ENCODE peak calls at places on chromosomes 4 and X, in four cellular contexts. M is GM12878, Z is K562, E is HepG2. F is an unnamed sample.

GRCh38 chr4:89617256-89617655 is 219.7 kb downstream of the SNCA start:
- DNase-seq in M (no peak), E (no peak), Z (no peak), F (no peak)

GRCh38 chr4:137367608-137368007 is 164.7 kb downstream of the PCDH18 start:
- DNase-seq in Z (no peak), E (no peak), M (no peak), F (no peak)

GRCh38 chr4:153137168-153137567 is 67.1 kb upstream of the TRIM2 start:
- DNase-seq in Z (peak), M (no peak), E (no peak), F (no peak)

GRCh38 chrX:15451913-15452312 is 41.2 kb downstream of the PIR start:
- DNase-seq in E (no peak), Z (no peak), M (no peak), F (no peak)

GRCh38 chrX:78650906-78651437 is 8.2 kb downstream of the RTL3 start:
- DNase-seq in M (peak), Z (no peak), E (no peak), F (no peak)

GRCh38 chr4:1008840-1009646 is 2.4 kb upstream of the FGFRL1 start:
- DNase-seq in Z (no peak), E (no peak), M (no peak), F (peak)

GRCh38 chr4:20362148-20362547 is 110.4 kb downstream of the SLIT2 start:
- DNase-seq in E (no peak), M (no peak), Z (no peak), F (no peak)

GRCh38 chrX:119249836-119250340 is 13.8 kb downstream of the PGRMC1 start:
- DNase-seq in M (no peak), Z (no peak), E (no peak), F (no peak)

GRCh38 chr4:10273030-10273429 is 156.4 kb upstream of the WDR1 start:
- DNase-seq in E (no peak), M (no peak), Z (no peak), F (no peak)

GRCh38 chrX:11341274-11342256 is 48.4 kb downstream of the AMELX start:
- DNase-seq in E (no peak), M (peak), Z (peak), F (no peak)

GRCh38 chrX:14344172-14344940 is 185.0 kb upstream of the GLRA2 start:
- DNase-seq in Z (peak), E (no peak), M (no peak), F (no peak)

GRCh38 chr4:86644892-86645291 is 50.8 kb downstream of the PTPN13 start:
- DNase-seq in M (no peak), Z (no peak), E (no peak), F (no peak)

GRCh38 chrX:101108293-101108692 is 10.3 kb downstream of the CENPI start:
- DNase-seq in M (no peak), E (no peak), Z (no peak), F (no peak)

GRCh38 chr4:45621926-45622325 is 501.9 kb downstream of the GABRG1 start:
- DNase-seq in M (no peak), E (no peak), Z (no peak), F (no peak)

GRCh38 chr4:21710212-21710843 is 238.2 kb downstream of the KCNIP4 start:
- DNase-seq in M (no peak), Z (no peak), E (no peak), F (no peak)

GRCh38 chrX:38817004-38817703 is 15.9 kb downstream of the MID1IP1 start:
- DNase-seq in M (no peak), E (no peak), Z (peak), F (peak)

GRCh38 chr4:140609548-140610425 is 41.0 kb upstream of the UCP1 start:
- DNase-seq in M (peak), E (peak), Z (peak), F (no peak)

GRCh38 chr4:53507671-53508286 is 83.5 kb downstream of the LNX1 start:
- DNase-seq in Z (peak), E (peak), M (no peak), F (no peak)

GRCh38 chr4:149999485-150000074 is 78.7 kb upstream of the DCLK2 start:
- DNase-seq in E (peak), Z (peak), M (no peak), F (no peak)

GRCh38 chrX:68883800-68884199 is 55.0 kb downstream of the EFNB1 start:
- DNase-seq in Z (no peak), M (no peak), E (no peak), F (no peak)

GRCh38 chrX:10794203-10794630 is 173.8 kb upstream of the MID1 start:
- DNase-seq in E (no peak), M (no peak), Z (no peak), F (no peak)

GRCh38 chr4:133920236-133920635 is 281.4 kb downstream of the PABPC4L start:
- DNase-seq in M (no peak), E (no peak), Z (no peak), F (no peak)

GRCh38 chr4:26780524-26780923 is 80.1 kb upstream of the STIM2 start:
- DNase-seq in Z (no peak), M (no peak), E (no peak), F (no peak)

GRCh38 chr4:96766359-96766758 is 926.5 kb downstream of the PDHA2 start:
- DNase-seq in M (no peak), E (no peak), Z (no peak), F (no peak)

GRCh38 chrX:69222103-69223090 is 57.1 kb upstream of the PJA1 start:
- DNase-seq in E (peak), M (no peak), Z (peak), F (peak)

GRCh38 chrX:123920065-123920785 is 41.3 kb upstream of the STAG2 start:
- DNase-seq in M (no peak), E (no peak), Z (no peak), F (no peak)

GRCh38 chr4:6647582-6648230 is 7.2 kb downstream of the MRFAP1 start:
- DNase-seq in M (no peak), Z (no peak), E (peak), F (no peak)

GRCh38 chr4:121873604-121874003 is 3.3 kb upstream of the BBS7 start:
- DNase-seq in Z (peak), E (no peak), M (peak), F (no peak)

GRCh38 chr4:129239088-129239487 is 143.1 kb downstream of the C4orf33 start:
- DNase-seq in E (no peak), Z (no peak), M (no peak), F (no peak)

GRCh38 chrX:38806875-38807601 is 5.8 kb downstream of the MID1IP1 start:
- DNase-seq in M (no peak), E (peak), Z (peak), F (no peak)

GRCh38 chr4:146317783-146318182 is 103.4 kb downstream of the REELD1 start:
- DNase-seq in E (no peak), Z (no peak), M (no peak), F (no peak)

GRCh38 chr4:37865450-37865849 is 25.4 kb upstream of the TBC1D1 start:
- DNase-seq in Z (no peak), M (no peak), E (no peak), F (no peak)

GRCh38 chrX:103629295-103630170 is 758 bp downstream of the TCEAL1 start:
- DNase-seq in Z (peak), E (peak), M (no peak), F (peak)

GRCh38 chrX:29665532-29665931 is 549.8 kb upstream of the MAGEB2 start:
- DNase-seq in E (no peak), M (no peak), Z (no peak), F (no peak)

GRCh38 chrX:40694833-40695232 is 40.5 kb downstream of the MED14 start:
- DNase-seq in Z (no peak), M (no peak), E (no peak), F (no peak)

GRCh38 chrX:84339507-84340364 is 151.7 kb upstream of the RPS6KA6 start:
- DNase-seq in E (peak), Z (peak), M (no peak), F (no peak)

GRCh38 chr4:169898095-169898494 is 128.1 kb downstream of the MFAP3L start:
- DNase-seq in Z (no peak), M (no peak), E (no peak), F (no peak)

GRCh38 chr4:35939746-35940145 is 304.6 kb downstream of the ARAP2 start:
- DNase-seq in E (no peak), Z (no peak), M (no peak), F (no peak)

GRCh38 chrX:72349190-72349589 is 43.5 kb upstream of the CITED1 start:
- DNase-seq in Z (peak), M (peak), E (no peak), F (no peak)

GRCh38 chrX:72351606-72352338 is 46.1 kb upstream of the CITED1 start:
- DNase-seq in Z (no peak), E (no peak), M (no peak), F (no peak)

GRCh38 chrX:72348247-72348979 is 42.7 kb upstream of the CITED1 start:
- DNase-seq in E (no peak), M (no peak), Z (peak), F (no peak)

GRCh38 chrX:72346306-72346949 is 40.7 kb upstream of the CITED1 start:
- DNase-seq in E (no peak), M (no peak), Z (no peak), F (peak)

DNA sequence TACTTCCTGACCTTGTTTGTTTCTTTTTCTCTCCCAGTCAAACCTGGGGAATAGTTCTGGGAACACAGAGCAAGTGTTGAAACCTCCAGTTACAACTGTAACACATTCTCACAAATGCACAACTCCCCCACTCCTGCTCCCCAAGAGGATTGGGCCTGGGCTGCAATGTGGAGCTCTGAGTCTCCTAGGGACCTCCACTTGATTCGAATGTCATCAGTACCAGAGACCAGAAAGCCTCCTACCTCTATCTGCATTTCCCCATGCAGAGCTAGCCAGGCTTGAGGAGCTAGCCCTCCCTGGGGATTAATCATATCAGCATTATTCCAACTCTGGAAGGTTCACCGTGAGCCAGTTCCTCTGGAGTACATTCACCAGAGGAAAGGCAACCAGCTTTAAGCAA is 41.7 kb upstream of the CITED1 start:
- DNase-seq in M (no peak), E (no peak), Z (no peak), F (no peak)
- TF ChIP-seq TCF7 in M (no peak), E (no peak), Z (no peak), F (no peak)

DNA sequence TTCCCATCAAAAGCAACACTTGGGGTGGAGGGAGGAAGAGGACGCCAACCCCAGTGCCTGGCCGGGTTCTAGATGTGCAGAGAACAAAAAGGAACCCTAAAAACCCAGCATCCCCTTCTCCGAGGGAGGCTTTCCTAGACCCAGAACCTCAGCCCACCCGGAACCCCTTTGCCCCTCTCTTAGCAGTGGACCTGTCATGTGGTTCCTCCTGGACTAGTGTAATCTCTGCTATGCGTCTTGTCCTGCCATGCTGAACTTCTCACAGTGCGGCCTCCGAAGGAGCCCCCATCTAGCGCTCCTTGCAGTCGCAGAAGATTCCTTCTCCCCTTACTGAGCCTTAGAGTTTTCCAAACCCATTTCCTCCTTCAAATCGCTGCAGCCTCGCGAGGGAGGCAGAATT is 1.1 kb upstream of the PRRG3 start:
- DNase-seq in E (no peak), M (no peak), Z (no peak), F (no peak)
- TF ChIP-seq SP1 in E (no peak), M (no peak), Z (no peak), F (no peak)

DNA sequence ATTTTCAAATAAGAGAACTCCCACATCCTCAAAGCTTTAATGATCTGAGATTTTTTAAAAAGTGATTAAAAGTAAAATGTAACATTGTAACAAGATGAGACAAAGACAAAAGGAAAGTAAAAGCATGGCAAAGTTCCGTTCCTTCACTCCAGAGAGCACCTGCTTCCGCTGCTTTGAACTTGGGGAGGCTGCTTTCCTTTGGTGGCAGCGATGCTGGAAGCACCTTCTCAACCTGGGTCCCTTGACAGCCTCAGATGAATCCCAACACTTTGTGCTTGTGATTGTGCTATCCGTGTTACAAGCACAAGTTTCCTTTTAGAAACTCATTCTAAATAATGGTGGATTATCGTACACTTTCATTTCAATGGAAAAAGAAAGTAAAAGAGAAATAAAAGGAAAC is 59.7 kb downstream of the HADH start:
- DNase-seq in E (no peak), Z (no peak), M (no peak), F (no peak)
- TF ChIP-seq TCF7 in E (no peak), Z (no peak), M (no peak), F (no peak)

DNA sequence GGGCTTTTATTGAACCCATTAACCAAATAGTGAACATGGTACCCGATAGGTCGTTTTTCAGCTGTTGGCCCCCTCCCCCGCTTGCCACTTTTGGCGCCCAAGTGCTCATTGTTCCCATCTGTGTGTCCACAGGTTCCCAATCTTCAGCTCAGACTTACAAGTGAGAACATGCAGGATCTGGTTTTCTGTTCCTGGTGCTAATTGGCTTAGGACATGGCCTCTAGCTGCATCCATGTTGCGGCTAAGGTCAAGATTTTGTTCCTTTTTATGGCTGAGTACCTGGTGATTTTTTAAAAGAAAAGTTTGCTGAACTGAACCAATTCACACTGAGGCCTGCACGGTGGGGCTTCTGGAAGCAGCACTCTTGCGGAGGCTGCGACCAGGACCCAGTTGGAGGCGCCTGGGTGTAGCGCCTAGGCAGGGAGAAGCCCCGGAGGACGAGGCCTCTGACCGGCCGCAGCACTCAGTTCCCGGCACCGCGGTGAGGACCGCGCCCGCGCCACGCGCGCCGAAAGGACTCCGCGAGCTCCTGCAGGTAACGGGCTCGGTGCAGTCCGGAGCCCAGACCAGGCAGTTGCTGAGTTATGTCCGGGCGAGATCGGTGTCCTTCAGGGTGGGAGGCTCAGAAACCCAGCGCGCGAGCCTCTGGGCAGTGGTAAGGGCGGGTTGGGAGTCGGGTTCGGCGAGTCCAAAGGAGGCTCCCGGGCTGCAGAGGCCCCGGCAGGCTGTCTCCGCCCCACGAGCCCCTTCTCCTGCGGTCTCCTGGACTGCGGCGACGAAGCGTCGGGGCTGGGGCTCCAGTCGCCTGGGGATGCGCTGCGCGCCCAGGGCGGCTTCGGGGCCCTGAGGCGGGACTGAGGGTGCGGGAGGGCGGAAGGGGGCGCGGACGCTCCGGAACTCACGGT is 15.8 kb upstream of the SLC25A4 start:
- DNase-seq in Z (no peak), M (no peak), E (no peak), F (peak)
- TF ChIP-seq SP1 in Z (no peak), M (no peak), E (no peak), F (no peak)

GRCh38 chr4:162323919-162324318 is 160.1 kb upstream of the FSTL5 start:
- DNase-seq in M (no peak), Z (no peak), E (no peak), F (no peak)
- TF ChIP-seq TCF7 in M (no peak), Z (no peak), E (no peak), F (no peak)

GRCh38 chrX:143570747-143571146 is 53.5 kb upstream of the SPANXN3 start:
- DNase-seq in M (no peak), E (no peak), Z (no peak), F (no peak)

GRCh38 chrX:143571521-143571920 is 54.2 kb upstream of the SPANXN3 start:
- DNase-seq in E (no peak), M (no peak), Z (no peak), F (no peak)

DNA sequence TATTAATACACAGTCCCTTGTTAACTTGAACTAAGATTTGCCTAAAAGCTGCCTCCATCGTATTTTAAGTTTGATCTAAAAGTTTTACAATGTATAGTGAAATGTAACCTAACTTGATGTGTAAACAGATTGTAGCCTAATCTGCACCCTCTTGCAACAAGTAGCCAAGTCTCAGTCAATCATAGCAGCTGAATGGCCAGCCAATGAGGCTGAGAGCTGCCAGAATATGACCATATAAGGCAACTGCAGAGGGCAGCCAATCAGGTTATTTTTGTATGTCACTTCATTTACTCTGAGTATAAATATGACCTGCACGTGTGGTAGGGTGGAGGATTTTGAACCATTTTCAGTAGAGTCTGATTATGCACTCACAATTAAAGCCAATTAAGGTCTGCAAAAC is 51.2 kb upstream of the SPANXN3 start:
- DNase-seq in E (no peak), M (no peak), Z (no peak), F (no peak)
- TF ChIP-seq SP1 in E (no peak), M (no peak), Z (no peak), F (no peak)

DNA sequence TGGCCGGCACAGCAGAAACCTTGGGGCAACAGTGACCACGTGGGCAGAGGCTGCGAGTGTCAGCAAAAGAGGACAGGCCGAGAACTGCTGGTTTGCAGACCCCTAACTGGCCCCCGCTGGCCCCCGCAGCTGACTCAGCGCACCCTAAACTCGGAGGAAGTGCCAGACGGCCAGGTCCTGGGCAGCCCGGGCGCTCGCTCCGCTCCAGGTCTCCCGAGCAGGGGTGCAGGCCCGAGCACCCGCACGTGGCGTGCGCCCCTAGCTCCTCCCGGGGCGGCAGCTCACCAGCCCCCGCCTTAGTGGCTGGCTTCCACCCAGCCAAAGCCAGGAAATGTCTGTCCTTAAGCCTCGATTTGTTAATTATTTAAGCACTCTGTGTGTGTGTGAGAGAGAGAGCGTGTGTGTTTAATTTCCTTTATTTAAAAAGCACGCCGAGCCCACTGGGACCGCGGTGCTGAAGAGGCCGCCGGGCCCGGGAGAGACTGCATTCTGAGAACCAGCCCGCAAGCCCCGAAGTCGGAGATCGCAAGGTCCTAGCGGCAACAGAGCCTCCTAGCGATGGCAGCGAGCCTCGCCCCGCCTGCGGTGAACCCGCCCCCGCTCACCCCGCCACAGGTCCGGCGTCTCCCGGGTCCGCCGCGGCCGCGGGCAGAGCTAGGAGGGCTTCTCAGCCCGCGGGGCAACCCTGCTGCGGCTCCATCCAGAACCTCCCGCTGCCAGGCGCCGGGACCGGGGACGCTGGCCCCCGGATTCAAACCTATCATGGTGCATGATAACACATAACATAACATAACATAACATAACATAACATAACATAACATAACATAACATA is 45.9 kb upstream of the CDKN2AIP start:
- DNase-seq in Z (peak), M (no peak), E (peak), F (peak)
- TF ChIP-seq TCF7 in Z (no peak), M (no peak), E (no peak), F (no peak)